ENCODE peak calls at places on chromosomes 13 and 19, in seven cellular contexts. One of them, this sample, is unnamed.

GRCh38 chr19:14361824-14362223 is 19.4 kb upstream of the ADGRE5 start:
- DNase-seq in IMR-90: no peak
- DNase-seq in tibial nerve: no peak
- DNase-seq in uterus: no peak
- DNase-seq in H1: peak
- DNase-seq in HCT116: no peak
- DNase-seq in sigmoid colon: no peak
- DNase-seq in this sample: no peak

GRCh38 chr13:72726721-72727416 is 560 bp downstream of the MZT1 start:
- DNase-seq in sigmoid colon: peak
- DNase-seq in HCT116: peak
- DNase-seq in uterus: no peak
- DNase-seq in tibial nerve: no peak
- DNase-seq in H1: no peak
- DNase-seq in IMR-90: no peak
- DNase-seq in this sample: peak

GRCh38 chr19:42052241-42052863 is 17.7 kb downstream of the GRIK5 start:
- DNase-seq in tibial nerve: no peak
- DNase-seq in H1: no peak
- DNase-seq in uterus: no peak
- DNase-seq in HCT116: no peak
- DNase-seq in sigmoid colon: no peak
- DNase-seq in IMR-90: no peak
- DNase-seq in this sample: no peak

GRCh38 chr13:20351279-20352022 is 119.3 kb upstream of the GJB6 start:
- DNase-seq in IMR-90: peak
- DNase-seq in uterus: no peak
- DNase-seq in H1: no peak
- DNase-seq in sigmoid colon: no peak
- DNase-seq in tibial nerve: no peak
- DNase-seq in HCT116: no peak
- DNase-seq in this sample: no peak

GRCh38 chr19:7636691-7637373 is at the start of gene STXBP2:
- DNase-seq in sigmoid colon: no peak
- DNase-seq in IMR-90: no peak
- DNase-seq in tibial nerve: peak
- DNase-seq in H1: peak
- DNase-seq in HCT116: peak
- DNase-seq in uterus: peak
- DNase-seq in this sample: no peak

GRCh38 chr19:13089139-13089856 is 13.4 kb downstream of the LYL1 start:
- DNase-seq in H1: no peak
- DNase-seq in uterus: no peak
- DNase-seq in sigmoid colon: no peak
- DNase-seq in IMR-90: no peak
- DNase-seq in HCT116: no peak
- DNase-seq in tibial nerve: no peak
- DNase-seq in this sample: peak

GRCh38 chr13:40398060-40398459 is 268.4 kb downstream of the FOXO1 start:
- DNase-seq in IMR-90: no peak
- DNase-seq in HCT116: no peak
- DNase-seq in uterus: no peak
- DNase-seq in tibial nerve: no peak
- DNase-seq in sigmoid colon: no peak
- DNase-seq in H1: no peak
- DNase-seq in this sample: no peak

GRCh38 chr19:55441692-55442321 is 1.3 kb downstream of the SHISA7 start:
- DNase-seq in uterus: no peak
- DNase-seq in IMR-90: no peak
- DNase-seq in H1: no peak
- DNase-seq in sigmoid colon: no peak
- DNase-seq in HCT116: no peak
- DNase-seq in tibial nerve: no peak
- DNase-seq in this sample: no peak

GRCh38 chr13:98350746-98351330 is 173.8 kb upstream of the RNF113B start:
- DNase-seq in HCT116: no peak
- DNase-seq in IMR-90: no peak
- DNase-seq in sigmoid colon: no peak
- DNase-seq in H1: no peak
- DNase-seq in tibial nerve: no peak
- DNase-seq in uterus: no peak
- DNase-seq in this sample: no peak

GRCh38 chr13:38824342-38824741 is 137.5 kb downstream of the FREM2 start:
- DNase-seq in H1: no peak
- DNase-seq in tibial nerve: no peak
- DNase-seq in IMR-90: no peak
- DNase-seq in HCT116: no peak
- DNase-seq in sigmoid colon: no peak
- DNase-seq in uterus: no peak
- DNase-seq in this sample: no peak

GRCh38 chr13:93338906-93339305 is 112.3 kb downstream of the GPC6 start:
- DNase-seq in sigmoid colon: no peak
- DNase-seq in tibial nerve: no peak
- DNase-seq in HCT116: no peak
- DNase-seq in uterus: no peak
- DNase-seq in H1: no peak
- DNase-seq in IMR-90: peak
- DNase-seq in this sample: no peak

GRCh38 chr19:37982655-37983054 is 75.6 kb downstream of the SIPA1L3 start:
- DNase-seq in HCT116: no peak
- DNase-seq in tibial nerve: no peak
- DNase-seq in sigmoid colon: no peak
- DNase-seq in H1: no peak
- DNase-seq in IMR-90: no peak
- DNase-seq in uterus: no peak
- DNase-seq in this sample: no peak

GRCh38 chr13:72062566-72062965 is 195.6 kb upstream of the DACH1 start:
- DNase-seq in HCT116: no peak
- DNase-seq in H1: peak
- DNase-seq in IMR-90: no peak
- DNase-seq in uterus: no peak
- DNase-seq in tibial nerve: no peak
- DNase-seq in sigmoid colon: no peak
- DNase-seq in this sample: peak

GRCh38 chr19:50450369-50451222 is 17.9 kb downstream of the MYBPC2 start:
- DNase-seq in tibial nerve: no peak
- DNase-seq in sigmoid colon: no peak
- DNase-seq in IMR-90: no peak
- DNase-seq in uterus: no peak
- DNase-seq in H1: no peak
- DNase-seq in HCT116: no peak
- DNase-seq in this sample: no peak

GRCh38 chr13:73737214-73737613 is 397.0 kb downstream of the KLF12 start:
- DNase-seq in HCT116: no peak
- DNase-seq in sigmoid colon: no peak
- DNase-seq in uterus: no peak
- DNase-seq in H1: no peak
- DNase-seq in tibial nerve: no peak
- DNase-seq in IMR-90: no peak
- DNase-seq in this sample: no peak

GRCh38 chr19:12265921-12266704 is 28.6 kb downstream of the ZNF44 start:
- DNase-seq in HCT116: no peak
- DNase-seq in H1: no peak
- DNase-seq in uterus: no peak
- DNase-seq in IMR-90: no peak
- DNase-seq in sigmoid colon: no peak
- DNase-seq in tibial nerve: no peak
- DNase-seq in this sample: no peak

GRCh38 chr13:113816925-113817859 is 46.7 kb downstream of the GAS6 start:
- DNase-seq in tibial nerve: peak
- DNase-seq in HCT116: peak
- DNase-seq in uterus: peak
- DNase-seq in H1: no peak
- DNase-seq in sigmoid colon: peak
- DNase-seq in IMR-90: peak
- DNase-seq in this sample: peak

GRCh38 chr19:48629599-48630288 is 7.4 kb downstream of the DBP start:
- DNase-seq in sigmoid colon: peak
- DNase-seq in H1: peak
- DNase-seq in IMR-90: no peak
- DNase-seq in tibial nerve: no peak
- DNase-seq in HCT116: peak
- DNase-seq in uterus: peak
- DNase-seq in this sample: no peak

GRCh38 chr19:32595491-32595890 is 14.5 kb downstream of the PDCD5 start:
- DNase-seq in HCT116: no peak
- DNase-seq in tibial nerve: no peak
- DNase-seq in IMR-90: no peak
- DNase-seq in sigmoid colon: no peak
- DNase-seq in uterus: no peak
- DNase-seq in H1: no peak
- DNase-seq in this sample: no peak

GRCh38 chr19:32599736-32600157 is 18.8 kb downstream of the PDCD5 start:
- DNase-seq in IMR-90: peak
- DNase-seq in sigmoid colon: no peak
- DNase-seq in HCT116: peak
- DNase-seq in uterus: no peak
- DNase-seq in tibial nerve: no peak
- DNase-seq in H1: no peak
- DNase-seq in this sample: peak

GRCh38 chr19:32594021-32594420 is 13.0 kb downstream of the PDCD5 start:
- DNase-seq in HCT116: no peak
- DNase-seq in tibial nerve: no peak
- DNase-seq in sigmoid colon: no peak
- DNase-seq in uterus: no peak
- DNase-seq in H1: no peak
- DNase-seq in IMR-90: no peak
- DNase-seq in this sample: no peak

GRCh38 chr19:32599258-32599657 is 18.3 kb downstream of the PDCD5 start:
- DNase-seq in HCT116: no peak
- DNase-seq in sigmoid colon: no peak
- DNase-seq in IMR-90: no peak
- DNase-seq in tibial nerve: no peak
- DNase-seq in uterus: no peak
- DNase-seq in H1: no peak
- DNase-seq in this sample: no peak

GRCh38 chr19:32598022-32598421 is 17.0 kb downstream of the PDCD5 start:
- DNase-seq in uterus: no peak
- DNase-seq in sigmoid colon: no peak
- DNase-seq in H1: no peak
- DNase-seq in HCT116: no peak
- DNase-seq in tibial nerve: no peak
- DNase-seq in IMR-90: no peak
- DNase-seq in this sample: no peak
- TF ChIP-seq POLR2A in uterus: no peak
- TF ChIP-seq POLR2A in sigmoid colon: no peak
- TF ChIP-seq POLR2A in H1: no peak
- TF ChIP-seq POLR2A in HCT116: no peak
- TF ChIP-seq POLR2A in tibial nerve: no peak
- TF ChIP-seq POLR2A in IMR-90: no peak
- TF ChIP-seq POLR2A in this sample: no peak

GRCh38 chr13:110713981-110714797 is 689 bp downstream of the ING1 start:
- DNase-seq in H1: no peak
- DNase-seq in HCT116: no peak
- DNase-seq in IMR-90: peak
- DNase-seq in sigmoid colon: peak
- DNase-seq in tibial nerve: peak
- DNase-seq in uterus: peak
- DNase-seq in this sample: peak

GRCh38 chr13:110711778-110712070 is 1.8 kb upstream of the ING1 start:
- DNase-seq in IMR-90: no peak
- DNase-seq in tibial nerve: no peak
- DNase-seq in HCT116: no peak
- DNase-seq in uterus: no peak
- DNase-seq in sigmoid colon: no peak
- DNase-seq in H1: no peak
- DNase-seq in this sample: no peak

GRCh38 chr13:110712849-110713641 is 455 bp upstream of the ING1 start:
- DNase-seq in uterus: peak
- DNase-seq in IMR-90: peak
- DNase-seq in HCT116: peak
- DNase-seq in sigmoid colon: peak
- DNase-seq in tibial nerve: peak
- DNase-seq in H1: peak
- DNase-seq in this sample: peak

GRCh38 chr13:110713642-110713952 is at the start of gene ING1:
- DNase-seq in H1: no peak
- DNase-seq in IMR-90: no peak
- DNase-seq in uterus: no peak
- DNase-seq in sigmoid colon: no peak
- DNase-seq in HCT116: no peak
- DNase-seq in tibial nerve: no peak
- DNase-seq in this sample: no peak

GRCh38 chr13:110712081-110712848 is 1.2 kb upstream of the ING1 start:
- DNase-seq in H1: no peak
- DNase-seq in sigmoid colon: peak
- DNase-seq in tibial nerve: peak
- DNase-seq in HCT116: peak
- DNase-seq in IMR-90: peak
- DNase-seq in uterus: peak
- DNase-seq in this sample: peak
- TF ChIP-seq POLR2A in H1: no peak
- TF ChIP-seq POLR2A in sigmoid colon: peak
- TF ChIP-seq POLR2A in tibial nerve: peak
- TF ChIP-seq POLR2A in HCT116: peak
- TF ChIP-seq POLR2A in IMR-90: peak
- TF ChIP-seq POLR2A in uterus: peak
- TF ChIP-seq POLR2A in this sample: peak

DNA sequence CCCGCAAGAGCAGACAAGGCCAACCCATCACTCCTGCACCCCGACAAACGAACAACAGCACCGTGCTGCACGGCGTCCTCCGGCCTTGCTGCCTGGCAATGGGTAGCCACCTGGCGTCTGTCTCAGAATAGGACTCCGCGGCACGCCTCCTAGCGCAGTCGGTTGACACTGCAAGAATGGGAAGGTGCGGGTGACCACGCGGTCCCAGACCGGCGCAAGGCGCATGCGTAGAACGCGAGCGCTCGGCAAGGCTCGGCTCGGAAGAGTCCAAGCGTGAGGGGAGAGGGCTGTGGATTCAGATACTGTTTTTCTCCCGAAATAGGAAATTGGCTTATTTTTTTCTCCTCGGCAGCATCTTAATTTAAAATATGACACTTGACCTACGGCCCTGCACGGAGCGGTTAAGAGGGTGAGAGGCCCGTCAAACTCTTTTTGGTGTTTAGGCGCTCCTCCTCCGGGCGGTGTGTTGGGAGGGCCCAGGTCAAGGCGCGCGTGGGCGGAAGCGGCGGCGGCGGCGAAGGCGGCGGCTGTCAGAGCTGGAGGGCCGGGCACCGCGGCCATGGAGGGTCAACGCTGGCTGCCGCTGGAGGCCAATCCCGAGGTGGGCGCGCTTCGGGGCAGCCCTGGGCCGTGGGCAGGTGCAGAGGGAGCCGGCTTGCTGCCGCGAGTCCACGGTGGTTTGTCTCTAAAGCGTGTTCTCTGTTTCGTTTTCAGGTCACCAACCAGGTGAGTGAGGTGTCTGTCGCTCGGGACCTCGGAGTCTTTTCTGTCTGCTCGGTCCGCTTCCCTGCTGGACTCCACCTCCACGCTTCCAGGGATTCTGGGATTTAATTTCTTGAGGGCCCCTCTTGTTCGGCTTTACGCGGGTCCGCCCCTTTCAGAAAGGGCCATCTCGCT is at the start of gene UCHL3:
- DNase-seq in H1: peak
- DNase-seq in IMR-90: peak
- DNase-seq in sigmoid colon: peak
- DNase-seq in tibial nerve: peak
- DNase-seq in HCT116: peak
- DNase-seq in uterus: peak
- DNase-seq in this sample: peak
- TF ChIP-seq POLR2A in H1: no peak
- TF ChIP-seq POLR2A in IMR-90: no peak
- TF ChIP-seq POLR2A in sigmoid colon: no peak
- TF ChIP-seq POLR2A in tibial nerve: no peak
- TF ChIP-seq POLR2A in HCT116: peak
- TF ChIP-seq POLR2A in uterus: no peak
- TF ChIP-seq POLR2A in this sample: peak

GRCh38 chr13:52851153-52851962 is 2.9 kb upstream of the PCDH8 start:
- DNase-seq in HCT116: no peak
- DNase-seq in IMR-90: no peak
- DNase-seq in H1: no peak
- DNase-seq in sigmoid colon: no peak
- DNase-seq in uterus: no peak
- DNase-seq in tibial nerve: peak
- DNase-seq in this sample: no peak
- TF ChIP-seq POLR2A in HCT116: no peak
- TF ChIP-seq POLR2A in IMR-90: no peak
- TF ChIP-seq POLR2A in H1: no peak
- TF ChIP-seq POLR2A in sigmoid colon: no peak
- TF ChIP-seq POLR2A in uterus: no peak
- TF ChIP-seq POLR2A in tibial nerve: no peak
- TF ChIP-seq POLR2A in this sample: no peak